ENCODE peak calls at places on chromosomes 3 and 15, in ten cellular contexts. H is hypothalamus; K is COR-L47; P is NCI-H774; J is activated T-cell treated with anti-CD3 and anti-CD28 coated beads for 24 hours; M is A549; V is naive thymus-derived CD4-positive, alpha-beta T cell; F is endothelial cell; W is activated CD4-positive, alpha-beta T cell treated with anti-CD3 and anti-CD28 coated beads, Interleukin-2, amount 50 U/mL, for 1 hour; E is WTC11. C is an unnamed sample.

GRCh38 chr15:70339551-70340517 is 242.1 kb upstream of the TLE3 start:
- DNase-seq in H (no peak), K (peak), P (peak), J (no peak), M (no peak), V (no peak), F (no peak), W (no peak), E (no peak), C (no peak)

GRCh38 chr3:137647179-137647578 is 116.9 kb upstream of the SOX14 start:
- DNase-seq in H (no peak), K (no peak), P (no peak), J (no peak), M (no peak), V (no peak), F (no peak), W (no peak), E (peak), C (no peak)

GRCh38 chr3:42681361-42682038 is 3.8 kb upstream of the KLHL40 start:
- DNase-seq in H (no peak), K (no peak), P (no peak), J (no peak), M (no peak), V (no peak), F (no peak), W (no peak), E (no peak), C (no peak)

GRCh38 chr3:87260270-87260669 is 16.1 kb downstream of the POU1F1 start:
- DNase-seq in H (no peak), K (no peak), P (no peak), J (peak), M (peak), V (peak), F (peak), W (peak), E (peak), C (peak)

GRCh38 chr3:62567097-62568021 is 194.0 kb upstream of the FEZF2 start:
- DNase-seq in H (no peak), K (no peak), P (no peak), J (no peak), M (no peak), V (no peak), F (no peak), W (no peak), E (no peak), C (no peak)

GRCh38 chr15:57251941-57252340 is 124.4 kb upstream of the CGNL1 start:
- DNase-seq in H (no peak), K (no peak), P (no peak), J (no peak), M (no peak), V (no peak), F (no peak), W (no peak), E (no peak), C (no peak)

GRCh38 chr15:36903922-36904479 is 196.3 kb downstream of the MEIS2 start:
- DNase-seq in H (no peak), K (peak), P (no peak), J (no peak), M (no peak), V (no peak), F (no peak), W (no peak), E (no peak), C (no peak)

GRCh38 chr3:114649331-114649730 is 355.5 kb downstream of the TIGIT start:
- DNase-seq in H (no peak), K (no peak), P (no peak), J (no peak), M (peak), V (no peak), F (no peak), W (no peak), E (no peak), C (no peak)

GRCh38 chr3:156300929-156301806 is 180.8 kb downstream of the KCNAB1 start:
- DNase-seq in H (no peak), K (no peak), P (no peak), J (no peak), M (no peak), V (no peak), F (no peak), W (no peak), E (no peak), C (no peak)

GRCh38 chr3:127351775-127352350 is 64.0 kb upstream of the PRR20G start:
- DNase-seq in H (no peak), K (no peak), P (no peak), J (no peak), M (no peak), V (no peak), F (no peak), W (no peak), E (no peak), C (no peak)

GRCh38 chr3:159082514-159082913 is 280.7 kb downstream of the MFSD1 start:
- DNase-seq in H (no peak), K (no peak), P (no peak), J (no peak), M (no peak), V (no peak), F (no peak), W (no peak), E (no peak), C (no peak)

GRCh38 chr3:111210866-111211564 is 139.4 kb downstream of the NECTIN3 start:
- DNase-seq in H (no peak), K (no peak), P (no peak), J (no peak), M (no peak), V (no peak), F (no peak), W (no peak), E (no peak), C (no peak)

GRCh38 chr15:40493089-40493840 is 22.5 kb downstream of the CHST14 start:
- DNase-seq in H (no peak), K (no peak), P (no peak), J (peak), M (no peak), V (no peak), F (no peak), W (peak), E (no peak), C (peak)

GRCh38 chr15:96335429-96335807 is 4.9 kb downstream of the NR2F2 start:
- DNase-seq in H (no peak), K (no peak), P (no peak), J (no peak), M (no peak), V (no peak), F (no peak), W (no peak), E (no peak), C (no peak)

GRCh38 chr3:195806211-195806915 is 5.4 kb downstream of the MUC4 start:
- DNase-seq in H (no peak), K (no peak), P (no peak), J (no peak), M (no peak), V (no peak), F (no peak), W (no peak), E (peak), C (no peak)

C was measured in activated T-helper 2 cell treated with anti-CD3 and anti-CD28 coated beads, Interferon-gamma antibody, Interleukin-2, Interleukin-4, amounts not matched to agents 10 μg/mL and 5 μg/mL and 100 μg/mL, durations not matched to agents 14 hours and 24 hours and 36 hours.